ENCODE peak calls at places on chromosomes 1 and 21, in four cellular contexts. Y is left ventricle myocardium inferior, V is upper lobe of right lung, I is psoas muscle. G is an unnamed sample. For H3K4me1, the result is how much of the 10 kb centered on the place peaks cover.

GRCh38 chr21:40847956-40848355 is 998 bp upstream of the DSCAM start:
- DNase-seq in V (no peak), I (no peak), Y (no peak), G (no peak)

GRCh38 chr1:109425391-109425790 is 857 bp downstream of the PSMA5 start:
- DNase-seq in Y (no peak), I (no peak), V (no peak), G (no peak)

GRCh38 chr1:4076346-4076745 is 176.3 kb upstream of the C1orf174 start:
- DNase-seq in Y (no peak), I (no peak), V (peak), G (no peak)

GRCh38 chr1:62995173-62995572 is 211.2 kb downstream of the ATG4C start:
- DNase-seq in V (no peak), I (no peak), Y (no peak), G (no peak)

GRCh38 chr1:20494609-20495311 is 8.8 kb upstream of the CAMK2N1 start:
- DNase-seq in Y (no peak), V (no peak), I (no peak), G (no peak)

GRCh38 chr1:225688345-225688744 is 35.4 kb upstream of the ENAH start:
- DNase-seq in V (no peak), I (no peak), Y (no peak), G (no peak)

GRCh38 chr1:115478933-115479551 is 141.0 kb upstream of the NGF start:
- DNase-seq in I (no peak), Y (no peak), V (no peak), G (peak)

GRCh38 chr1:102262994-102263393 is 266.3 kb upstream of the OLFM3 start:
- DNase-seq in I (no peak), V (no peak), Y (no peak), G (no peak)

GRCh38 chr1:190084552-190084951 is 393.1 kb downstream of the BRINP3 start:
- DNase-seq in Y (no peak), V (no peak), I (no peak), G (no peak)

GRCh38 chr1:189859385-189859977 is 618.2 kb downstream of the BRINP3 start:
- DNase-seq in I (no peak), Y (no peak), V (no peak), G (no peak)

GRCh38 chr21:41620982-41621381 is 113.0 kb upstream of the TMPRSS2 start:
- DNase-seq in V (no peak), I (no peak), Y (no peak), G (no peak)

GRCh38 chr1:232150770-232151548 is 479.0 kb downstream of the SIPA1L2 start:
- DNase-seq in I (no peak), Y (no peak), V (no peak), G (no peak)

GRCh38 chr1:15411593-15412487 is 2.2 kb downstream of the EFHD2 start:
- DNase-seq in V (peak), Y (peak), I (peak), G (no peak)
- H3K4me1 ChIP-seq in V (under half), Y (half or more), I (under half), G (under half)

GRCh38 chr1:243719476-243719875 is 130.6 kb downstream of the AKT3 start:
- DNase-seq in V (no peak), Y (no peak), I (no peak), G (no peak)
- H3K4me1 ChIP-seq in V (under half), Y (under half), I (under half), G (under half)

GRCh38 chr1:150662811-150663210 is 33.4 kb upstream of the ENSA start:
- DNase-seq in Y (no peak), V (no peak), I (no peak), G (no peak)

GRCh38 chr1:150663322-150663721 is 33.6 kb downstream of the GOLPH3L start:
- DNase-seq in V (no peak), Y (no peak), I (no peak), G (no peak)

GRCh38 chr1:150661156-150661555 is 31.7 kb upstream of the ENSA start:
- DNase-seq in Y (no peak), I (no peak), V (no peak), G (no peak)

DNA sequence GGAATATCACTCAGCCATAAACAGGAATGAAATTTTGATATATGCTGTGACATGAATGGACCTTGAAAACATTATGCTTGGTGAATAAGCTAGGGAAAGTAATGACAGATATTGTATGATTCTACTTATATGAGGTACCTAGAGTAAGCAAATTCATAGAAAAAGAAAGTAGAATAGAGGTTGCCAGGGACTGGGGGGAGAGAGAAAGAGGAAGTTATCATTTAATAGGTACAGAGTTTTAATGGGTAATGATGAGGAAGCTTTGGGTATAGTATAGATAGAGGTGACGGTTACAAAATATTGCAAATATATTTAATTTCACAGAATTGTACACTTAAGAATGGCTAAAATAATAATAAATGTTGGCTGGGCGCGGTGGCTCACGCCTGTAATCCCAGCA is 31.2 kb upstream of the ENSA start:
- DNase-seq in Y (no peak), V (no peak), I (no peak), G (no peak)
- H3K4me1 ChIP-seq in Y (under half), V (under half), I (under half), G (under half)

GRCh38 chr1:2834741-2835564 is 33.5 kb upstream of the TTC34 start:
- DNase-seq in Y (no peak), I (no peak), V (no peak), G (no peak)

GRCh38 chr1:2837823-2838222 is 36.3 kb upstream of the TTC34 start:
- DNase-seq in V (no peak), Y (no peak), I (no peak), G (no peak)

GRCh38 chr1:2835650-2836159 is 34.2 kb upstream of the TTC34 start:
- DNase-seq in Y (no peak), I (no peak), V (no peak), G (no peak)

GRCh38 chr1:2836333-2836970 is 35.0 kb upstream of the TTC34 start:
- DNase-seq in Y (no peak), V (no peak), I (no peak), G (no peak)

GRCh38 chr1:2837316-2837715 is 35.8 kb upstream of the TTC34 start:
- DNase-seq in V (no peak), I (no peak), Y (no peak), G (no peak)
- H3K4me1 ChIP-seq in V (under half), I (under half), Y (under half), G (under half)

DNA sequence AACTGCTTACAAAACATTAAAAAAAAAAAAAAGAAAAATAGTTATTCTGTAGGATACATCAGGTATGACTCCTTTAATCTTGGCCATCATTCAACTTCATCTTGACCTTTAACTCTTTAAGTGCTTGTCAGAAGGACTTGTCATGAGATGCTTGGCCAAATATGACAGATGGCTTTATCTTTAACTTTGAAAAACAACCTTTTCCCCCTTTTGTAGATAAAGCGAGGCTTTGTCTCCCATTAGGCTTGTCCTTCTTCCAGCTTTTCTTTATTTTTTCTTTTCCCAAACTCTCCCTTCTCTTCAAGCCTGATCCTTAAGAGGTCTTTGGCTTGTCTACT is 2.3 kb downstream of the SRSF10 start:
- DNase-seq in I (no peak), V (no peak), Y (no peak), G (no peak)
- H3K4me1 ChIP-seq in I (under half), V (under half), Y (half or more), G (under half)

GRCh38 chr1:214422137-214422671 is 129.2 kb downstream of the PTPN14 start:
- DNase-seq in V (no peak), Y (no peak), I (no peak), G (no peak)
- H3K4me1 ChIP-seq in V (under half), Y (half or more), I (half or more), G (under half)

GRCh38 chr1:73587080-73587479 is 610.9 kb downstream of the LRRIQ3 start:
- DNase-seq in I (no peak), V (no peak), Y (no peak), G (no peak)
- H3K4me1 ChIP-seq in I (under half), V (under half), Y (under half), G (under half)

GRCh38 chr1:27006683-27007082 is 6.0 kb downstream of the TENT5B start:
- DNase-seq in I (no peak), V (peak), Y (no peak), G (no peak)
- H3K4me1 ChIP-seq in I (under half), V (under half), Y (half or more), G (half or more)

GRCh38 chr1:50421366-50421748 is 1.9 kb downstream of the DMRTA2 start:
- DNase-seq in V (no peak), Y (no peak), I (no peak), G (no peak)

GRCh38 chr1:50419192-50419906 is 3.9 kb downstream of the DMRTA2 start:
- DNase-seq in Y (no peak), I (no peak), V (no peak), G (no peak)

GRCh38 chr1:50420689-50421365 is 2.4 kb downstream of the DMRTA2 start:
- DNase-seq in I (no peak), Y (no peak), V (no peak), G (no peak)

GRCh38 chr1:50419907-50420248 is 3.4 kb downstream of the DMRTA2 start:
- DNase-seq in I (no peak), Y (no peak), V (no peak), G (no peak)

DNA sequence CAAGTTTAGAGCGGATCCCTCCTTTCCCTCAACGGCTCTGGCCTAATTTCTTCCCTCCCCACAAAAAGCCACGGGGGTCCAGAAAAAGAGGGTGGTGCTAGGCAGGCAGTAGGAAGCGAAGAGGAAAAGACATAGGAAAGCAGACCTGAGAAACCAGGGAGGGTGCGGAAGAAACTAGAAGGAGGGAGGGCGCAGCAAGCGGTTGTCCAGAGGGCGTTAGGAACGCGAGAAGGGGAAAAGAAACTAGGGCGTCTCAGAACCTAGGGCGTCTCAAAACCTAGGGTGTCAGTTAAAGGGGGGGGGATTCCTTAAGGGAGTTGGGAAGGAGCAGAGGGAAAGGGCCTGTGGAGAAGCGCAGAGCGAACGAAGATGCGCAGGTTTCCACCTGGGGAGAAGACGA is 3.0 kb downstream of the DMRTA2 start:
- DNase-seq in V (no peak), I (no peak), Y (no peak), G (no peak)
- H3K4me1 ChIP-seq in V (under half), I (under half), Y (half or more), G (half or more)

G was measured in right atrium auricular region.